ENCODE peak calls at places on chromosomes 5 and 9, in four cellular contexts. H is lower lobe of right lung, A is cardiac muscle cell, X is A673. P is an unnamed sample. For H3K4me1, the result is how much of the 10 kb centered on the place peaks cover.

GRCh38 chr5:177427919-177428573 is 1.6 kb downstream of the GRK6 start:
- DNase-seq in H (peak), A (no peak), X (no peak), P (no peak)

GRCh38 chr9:121783523-121784507 is 132.4 kb downstream of the DAB2IP start:
- DNase-seq in H (peak), A (no peak), X (no peak), P (peak)

GRCh38 chr9:126303488-126303887 is 23.1 kb upstream of the MVB12B start:
- DNase-seq in H (no peak), A (no peak), X (no peak), P (no peak)

GRCh38 chr5:32526815-32527214 is 58.5 kb upstream of the SUB1 start:
- DNase-seq in H (no peak), A (no peak), X (no peak), P (no peak)

GRCh38 chr5:95113489-95113888 is 171.4 kb downstream of the MCTP1 start:
- DNase-seq in H (no peak), A (peak), X (no peak), P (no peak)

GRCh38 chr9:136803551-136804508 is 3.9 kb upstream of the RABL6 start:
- DNase-seq in H (no peak), A (no peak), X (no peak), P (no peak)

GRCh38 chr5:81045389-81045807 is 85.2 kb downstream of the RASGRF2 start:
- DNase-seq in H (no peak), A (no peak), X (no peak), P (no peak)

GRCh38 chr5:150630459-150631325 is 9.8 kb upstream of the SYNPO start:
- DNase-seq in H (no peak), A (no peak), X (no peak), P (no peak)

GRCh38 chr9:6467006-6467625 is 54.1 kb downstream of the UHRF2 start:
- DNase-seq in H (no peak), A (no peak), X (no peak), P (no peak)

GRCh38 chr5:493251-493701 is 31.0 kb downstream of the SLC9A3 start:
- DNase-seq in H (no peak), A (no peak), X (peak), P (no peak)

GRCh38 chr9:74277532-74277931 is 219.6 kb upstream of the RORB start:
- DNase-seq in H (no peak), A (no peak), X (no peak), P (no peak)

GRCh38 chr5:179152941-179153340 is 92.8 kb downstream of the ZNF354C start:
- DNase-seq in H (peak), A (no peak), X (no peak), P (no peak)

GRCh38 chr5:147759441-147759840 is 23.1 kb downstream of the JAKMIP2 start:
- DNase-seq in H (no peak), A (no peak), X (no peak), P (no peak)

GRCh38 chr9:93119953-93120845 is 13.9 kb downstream of the NINJ1 start:
- DNase-seq in H (peak), A (no peak), X (no peak), P (peak)
- TF ChIP-seq CTCF in H (peak), A (peak), X (no peak), P (peak)

GRCh38 chr5:6810641-6811405 is 97.6 kb downstream of the TENT4A start:
- DNase-seq in H (no peak), A (no peak), X (no peak), P (no peak)
- H3K27ac ChIP-seq in H (no peak), A (no peak), X (no peak), P (no peak)

GRCh38 chr9:36485647-36486453 is 85.8 kb upstream of the RNF38 start:
- DNase-seq in H (no peak), A (no peak), X (peak), P (no peak)
- H3K4me1 ChIP-seq in H (under half), A (under half), X (under half), P (under half)

GRCh38 chr5:180866985-180867384 is 5.9 kb upstream of the ZFP62 start:
- DNase-seq in H (no peak), A (no peak), X (no peak), P (no peak)

GRCh38 chr5:180860273-180860886 is 696 bp downstream of the ZFP62 start:
- DNase-seq in H (peak), A (no peak), X (peak), P (peak)

GRCh38 chr5:180866296-180866695 is 5.2 kb upstream of the ZFP62 start:
- DNase-seq in H (no peak), A (no peak), X (no peak), P (no peak)

GRCh38 chr5:180862645-180863044 is 1.6 kb upstream of the ZFP62 start:
- DNase-seq in H (no peak), A (no peak), X (no peak), P (no peak)

GRCh38 chr5:180860887-180861822 is at the start of gene ZFP62:
- DNase-seq in H (peak), A (peak), X (peak), P (peak)
- TF ChIP-seq CTCF in H (no peak), A (no peak), X (no peak), P (no peak)

P was measured in right lobe of liver.